ENCODE peak calls at places on chromosomes 13 and 19, in four cellular contexts. O, I, Y and D are unnamed samples.

GRCh38 chr19:9565900-9566705 is 18.2 kb downstream of the ZNF121 start:
- DNase-seq in O (no peak), I (no peak), Y (no peak), D (peak)

GRCh38 chr13:110957181-110957884 is 42.5 kb upstream of the ANKRD10 start:
- DNase-seq in O (no peak), I (no peak), Y (no peak), D (no peak)

GRCh38 chr13:46377554-46377953 is 9.5 kb downstream of the RUBCNL start:
- DNase-seq in O (no peak), I (no peak), Y (no peak), D (no peak)

GRCh38 chr13:30803791-30804190 is 68.4 kb downstream of the ALOX5AP start:
- DNase-seq in O (no peak), I (no peak), Y (no peak), D (no peak)

GRCh38 chr19:8321760-8322637 is 703 bp downstream of the RPS28 start:
- DNase-seq in O (peak), I (no peak), Y (no peak), D (peak)

GRCh38 chr13:109764474-109765292 is 21.7 kb downstream of the IRS2 start:
- DNase-seq in O (no peak), I (no peak), Y (no peak), D (no peak)

GRCh38 chr19:49642488-49643035 is 553 bp downstream of the SCAF1 start:
- DNase-seq in O (no peak), I (no peak), Y (no peak), D (no peak)

GRCh38 chr13:61908906-61909305 is 493.3 kb upstream of the PCDH20 start:
- DNase-seq in O (no peak), I (no peak), Y (no peak), D (no peak)

GRCh38 chr13:19817510-19818158 is 34.9 kb upstream of the PSPC1 start:
- DNase-seq in O (no peak), I (peak), Y (no peak), D (no peak)

GRCh38 chr19:495047-495439 is 1.2 kb upstream of the MADCAM1 start:
- DNase-seq in O (no peak), I (no peak), Y (no peak), D (no peak)

GRCh38 chr19:11987405-11988231 is 22.8 kb downstream of the ZNF763 start:
- DNase-seq in O (peak), I (peak), Y (peak), D (peak)

GRCh38 chr13:48715977-48716376 is 62.2 kb downstream of the CYSLTR2 start:
- DNase-seq in O (no peak), I (no peak), Y (no peak), D (no peak)

GRCh38 chr19:14479985-14480694 is 5.0 kb upstream of the PTGER1 start:
- DNase-seq in O (peak), I (peak), Y (no peak), D (peak)

GRCh38 chr13:101579291-101579802 is 126.9 kb downstream of the ITGBL1 start:
- DNase-seq in O (no peak), I (no peak), Y (no peak), D (peak)

GRCh38 chr19:13060233-13060963 is 42.3 kb downstream of the LYL1 start:
- DNase-seq in O (no peak), I (peak), Y (no peak), D (no peak)

GRCh38 chr13:74187564-74187963 is 53.4 kb upstream of the KLF12 start:
- DNase-seq in O (no peak), I (no peak), Y (no peak), D (no peak)

GRCh38 chr19:12611361-12611699 is 610 bp downstream of the ZNF791 start:
- DNase-seq in O (peak), I (peak), Y (peak), D (no peak)

GRCh38 chr13:110913322-110913721 is 1.5 kb downstream of the ANKRD10 start:
- DNase-seq in O (no peak), I (peak), Y (peak), D (peak)

GRCh38 chr19:33208371-33208770 is 14.2 kb downstream of the LRP3 start:
- DNase-seq in O (no peak), I (no peak), Y (no peak), D (no peak)

GRCh38 chr19:13169769-13170168 is 19.6 kb downstream of the IER2 start:
- DNase-seq in O (peak), I (no peak), Y (no peak), D (no peak)

GRCh38 chr19:4094291-4094690 is 27.6 kb upstream of the ZBTB7A start:
- DNase-seq in O (no peak), I (no peak), Y (no peak), D (no peak)

GRCh38 chr19:40265763-40266099 is 19.4 kb downstream of the AKT2 start:
- DNase-seq in O (no peak), I (no peak), Y (no peak), D (no peak)

GRCh38 chr13:25848822-25849740 is 202.7 kb downstream of the SHISA2 start:
- DNase-seq in O (no peak), I (no peak), Y (no peak), D (no peak)

DNA sequence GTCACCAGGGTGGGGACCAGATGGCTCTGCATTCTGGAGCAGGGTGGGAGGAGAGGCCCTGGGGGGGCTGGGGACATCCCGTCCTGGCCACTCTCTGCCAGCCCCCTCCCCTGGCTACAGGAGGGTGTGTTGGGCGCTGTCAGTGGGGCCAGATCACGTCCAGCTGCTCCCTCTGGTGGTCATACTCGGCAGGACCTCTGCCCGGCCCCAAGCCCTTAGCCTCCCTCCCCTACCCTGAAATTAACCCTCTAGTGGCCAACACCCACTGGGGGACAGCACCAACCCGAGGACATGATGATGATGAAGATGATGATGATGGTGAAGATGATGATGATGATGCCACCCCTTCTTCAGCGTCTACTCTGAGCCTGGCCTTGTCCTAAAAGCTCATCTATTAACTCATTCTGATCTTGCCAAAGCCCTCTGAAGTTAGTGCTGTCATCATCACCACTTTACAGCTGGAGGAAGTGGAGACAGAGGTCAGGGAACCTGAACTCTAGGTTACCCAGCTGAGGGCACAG is 590 bp upstream of the LGI4 start:
- DNase-seq in O (peak), I (peak), Y (peak), D (peak)
- TF ChIP-seq POLR2A in O (no peak), I (no peak), Y (no peak), D (no peak)

DNA sequence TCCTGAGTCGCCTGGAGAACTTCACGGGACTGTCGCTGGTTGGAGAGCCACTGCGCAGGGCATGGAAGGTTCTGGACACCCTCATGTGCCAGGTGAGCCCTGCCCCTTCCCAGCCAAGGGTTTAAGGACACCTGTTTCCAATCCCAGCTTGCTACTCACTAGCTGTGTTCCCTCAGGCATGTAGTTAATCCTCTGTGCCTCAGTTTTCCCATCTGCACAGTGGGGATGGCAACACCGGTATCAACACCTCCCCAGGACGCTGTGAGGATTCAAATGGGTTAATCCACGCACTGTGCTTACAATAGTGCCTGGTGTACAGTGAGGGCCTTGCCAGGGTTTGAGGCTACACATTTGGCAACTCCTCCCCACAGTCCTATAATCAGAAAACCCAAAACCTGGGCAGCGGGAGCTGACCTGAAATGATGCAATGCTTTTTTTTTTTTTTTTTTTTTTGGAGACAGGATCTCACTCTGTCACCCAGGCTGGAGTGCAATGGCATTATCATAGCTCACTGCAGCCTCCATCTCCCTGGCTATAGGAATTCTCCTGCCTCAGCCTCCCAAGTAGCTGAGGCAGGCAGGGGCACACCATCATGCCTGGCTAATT is 2.1 kb downstream of the ACP4 start:
- DNase-seq in O (no peak), I (no peak), Y (no peak), D (no peak)
- TF ChIP-seq POLR2A in O (no peak), I (no peak), Y (no peak), D (no peak)

GRCh38 chr19:2273356-2274184 is 8.4 kb downstream of the PEAK3 start:
- DNase-seq in O (peak), I (peak), Y (peak), D (peak)

GRCh38 chr19:2275588-2276428 is 6.2 kb downstream of the PEAK3 start:
- DNase-seq in O (no peak), I (no peak), Y (no peak), D (no peak)

GRCh38 chr19:2274185-2274711 is 7.7 kb downstream of the PEAK3 start:
- DNase-seq in O (no peak), I (no peak), Y (no peak), D (no peak)

GRCh38 chr19:2276429-2276989 is 5.5 kb downstream of the PEAK3 start:
- DNase-seq in O (no peak), I (no peak), Y (no peak), D (no peak)

DNA sequence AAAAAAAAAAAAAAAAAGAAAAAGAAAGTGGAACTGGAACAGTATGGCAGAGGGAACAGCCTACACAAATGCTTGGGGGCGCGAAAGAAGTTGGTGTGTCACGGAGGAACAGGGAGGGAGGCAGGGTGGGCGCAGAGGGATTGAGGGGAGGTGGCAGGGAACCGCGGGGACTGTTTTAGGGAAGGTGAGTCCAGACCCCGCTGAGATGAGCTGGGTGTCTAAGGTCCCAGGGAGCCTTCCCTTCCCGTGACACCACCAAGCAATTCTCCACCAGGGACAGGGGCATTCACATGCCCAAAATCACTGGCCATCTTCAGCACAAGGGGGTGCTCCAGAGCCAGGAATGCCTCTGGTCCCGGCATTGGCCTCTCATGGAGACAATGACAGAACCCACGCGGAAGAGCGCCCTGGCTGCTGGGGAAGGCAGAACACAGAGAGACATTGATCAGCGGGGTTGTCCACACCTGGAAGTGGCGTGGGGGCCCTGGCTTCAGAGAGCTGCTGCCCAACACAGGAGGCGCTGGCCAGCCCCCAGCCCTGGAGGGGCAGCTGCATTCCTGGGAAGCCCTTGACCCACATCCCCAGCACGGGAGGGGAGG is 6.9 kb downstream of the PEAK3 start:
- DNase-seq in O (peak), I (peak), Y (no peak), D (peak)
- TF ChIP-seq POLR2A in O (peak), I (no peak), Y (no peak), D (no peak)

DNA sequence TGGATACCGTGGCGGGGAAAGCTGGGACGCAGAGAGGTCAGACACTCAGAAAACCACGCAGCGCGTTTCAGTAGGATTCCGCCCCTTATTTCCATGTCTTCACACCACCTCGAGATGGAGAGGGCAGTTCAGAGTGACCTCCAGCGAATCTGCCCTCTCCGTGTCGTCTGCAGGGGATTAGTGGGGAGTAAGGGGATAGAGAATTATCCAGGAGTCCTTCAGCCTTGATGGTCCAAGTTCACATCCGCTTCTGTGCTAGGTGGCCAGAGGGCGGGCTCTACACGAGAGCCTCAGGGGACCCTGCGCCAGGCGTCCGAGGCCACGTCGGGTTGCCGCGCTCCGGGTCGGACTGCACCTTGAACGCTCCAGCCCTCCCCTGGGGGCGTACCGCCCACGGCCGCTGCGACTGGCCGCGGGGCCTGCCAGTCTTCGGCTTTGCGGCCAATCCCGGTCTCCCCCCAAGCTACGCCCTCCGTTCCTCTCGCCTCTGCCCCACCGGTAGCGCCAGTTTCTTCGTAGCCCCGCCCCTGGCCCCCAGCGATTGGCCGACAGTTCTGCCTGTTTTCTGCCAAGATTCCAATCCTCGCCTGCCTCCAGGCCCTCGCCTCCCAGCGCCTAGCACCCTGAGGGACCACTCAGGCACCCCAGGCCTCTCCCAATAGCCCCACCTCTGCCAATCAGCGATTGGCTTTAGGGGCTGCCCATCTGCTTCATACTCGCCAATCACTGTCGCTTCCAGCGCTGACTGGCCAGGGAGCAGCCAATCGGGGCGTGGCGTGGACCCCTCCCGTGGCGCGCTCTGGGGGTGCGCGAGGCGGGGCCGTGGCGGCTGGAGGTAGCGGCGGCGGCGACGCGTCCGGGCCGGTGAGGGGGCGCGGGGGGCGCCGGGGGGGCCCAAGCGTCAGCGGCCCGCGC is at the start of gene SLC25A42:
- DNase-seq in O (peak), I (peak), Y (peak), D (peak)
- TF ChIP-seq POLR2A in O (peak), I (no peak), Y (no peak), D (peak)

GRCh38 chr19:20422616-20423205 is 142.9 kb downstream of the ZNF737 start:
- DNase-seq in O (no peak), I (no peak), Y (no peak), D (no peak)

GRCh38 chr19:20422216-20422615 is 143.4 kb downstream of the ZNF737 start:
- DNase-seq in O (no peak), I (no peak), Y (no peak), D (no peak)

GRCh38 chr19:20423381-20424207 is 142.0 kb downstream of the ZNF737 start:
- DNase-seq in O (no peak), I (peak), Y (peak), D (peak)
- TF ChIP-seq POLR2A in O (no peak), I (no peak), Y (no peak), D (no peak)

DNA sequence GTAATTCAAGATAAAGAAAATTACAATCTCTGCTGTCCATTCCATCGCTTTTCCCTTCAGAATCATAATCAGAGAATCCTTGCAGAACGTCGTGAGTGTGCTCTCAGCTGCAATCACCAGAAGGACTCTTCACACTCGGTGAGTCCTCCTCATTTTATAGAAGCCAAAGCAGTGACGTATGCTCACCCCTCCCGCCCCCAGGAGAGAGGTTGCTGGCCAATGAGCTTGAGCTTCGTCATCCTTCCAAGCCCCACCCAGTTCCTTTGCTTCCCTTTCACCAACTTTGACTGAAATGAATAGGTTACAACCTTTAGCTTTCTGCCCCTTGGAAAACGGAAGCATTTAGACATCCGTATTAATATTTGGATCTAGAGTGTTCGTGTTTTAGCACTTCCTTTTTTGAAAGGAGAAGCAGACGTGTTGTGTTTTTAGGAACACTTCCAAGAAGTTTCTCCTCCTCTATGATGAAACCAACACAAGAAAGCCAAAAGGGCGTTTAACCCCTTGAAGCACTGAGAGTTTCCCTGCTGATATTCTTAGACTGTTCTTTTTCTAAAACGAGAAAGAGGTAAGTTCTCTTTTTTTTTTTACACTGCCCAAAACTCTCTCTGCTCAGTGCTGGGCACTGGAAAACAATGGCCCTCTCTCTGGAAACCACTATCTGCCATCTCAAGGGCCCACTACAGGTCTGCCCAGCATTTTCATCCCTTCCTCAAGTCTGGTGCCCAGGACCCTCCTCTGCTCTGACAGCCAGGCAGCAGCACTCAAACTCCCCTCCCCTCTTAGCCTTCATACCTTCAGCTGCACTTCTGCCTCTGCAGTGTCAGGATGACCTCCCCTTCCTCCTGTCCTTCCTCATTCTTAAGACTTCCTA is 44.3 kb upstream of the CEACAM21 start:
- DNase-seq in O (peak), I (peak), Y (peak), D (peak)
- TF ChIP-seq POLR2A in O (no peak), I (peak), Y (peak), D (peak)

GRCh38 chr19:1833540-1833939 is 14.7 kb downstream of the REXO1 start:
- DNase-seq in O (no peak), I (no peak), Y (no peak), D (no peak)
- TF ChIP-seq POLR2A in O (no peak), I (no peak), Y (no peak), D (no peak)

DNA sequence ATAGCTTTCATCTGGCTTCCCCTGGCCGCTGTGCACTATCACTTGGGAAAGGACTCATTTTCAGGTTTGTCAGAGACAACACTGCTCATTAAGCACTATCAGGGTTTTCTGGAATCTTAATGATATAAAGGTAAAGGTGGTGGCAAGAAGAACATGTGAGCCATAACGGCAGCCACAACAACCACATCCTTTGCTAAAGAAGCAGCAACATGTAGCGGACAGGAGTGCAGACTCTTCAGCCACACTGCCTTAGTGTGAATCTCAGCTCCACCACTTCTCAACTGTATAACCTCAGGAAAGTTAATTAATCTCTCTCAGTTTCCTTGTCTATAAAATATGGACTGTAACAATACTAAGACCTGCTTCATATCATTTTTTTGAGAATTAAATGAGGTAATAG is 24.1 kb upstream of the MIR17HG start:
- DNase-seq in O (no peak), I (no peak), Y (no peak), D (no peak)
- TF ChIP-seq POLR2A in O (no peak), I (no peak), Y (no peak), D (no peak)